ENCODE peak calls at places on chromosome 3, in four cellular contexts. L, B, T and J are unnamed samples.

GRCh38 chr3:183149915-183150825 is 12.4 kb downstream of the LAMP3 start:
- DNase-seq in L (no peak), B (no peak), T (no peak), J (no peak)

GRCh38 chr3:24352893-24353553 is 141.6 kb downstream of the THRB start:
- DNase-seq in L (no peak), B (no peak), T (no peak), J (no peak)

GRCh38 chr3:43162573-43163084 is 56.8 kb upstream of the POMGNT2 start:
- DNase-seq in L (no peak), B (no peak), T (peak; percentile 76), J (no peak)

GRCh38 chr3:107868449-107868848 is 222.4 kb downstream of the CD47 start:
- DNase-seq in L (no peak), B (no peak), T (no peak), J (no peak)

GRCh38 chr3:36403661-36404060 is 23.4 kb downstream of the STAC start:
- DNase-seq in L (no peak), B (no peak), T (no peak), J (no peak)

GRCh38 chr3:72938471-72939265 is 50.8 kb downstream of the GXYLT2 start:
- DNase-seq in L (peak; percentile 44), B (peak; percentile 46), T (no peak), J (no peak)

GRCh38 chr3:57694146-57694545 is 1.3 kb upstream of the DENND6A start:
- DNase-seq in L (no peak), B (no peak), T (no peak), J (no peak)

GRCh38 chr3:12170207-12170606 is 11.5 kb upstream of the TIMP4 start:
- DNase-seq in L (no peak), B (no peak), T (no peak), J (no peak)

GRCh38 chr3:72176537-72177041 is 391.6 kb upstream of the PROK2 start:
- DNase-seq in L (no peak), B (no peak), T (no peak), J (no peak)

GRCh38 chr3:183449791-183450190 is 21.4 kb upstream of the MCF2L2 start:
- DNase-seq in L (no peak), B (no peak), T (no peak), J (no peak)

GRCh38 chr3:14132689-14133088 is 7.8 kb downstream of the TMEM43 start:
- DNase-seq in L (no peak), B (no peak), T (no peak), J (no peak)

GRCh38 chr3:14130230-14130629 is 5.4 kb downstream of the TMEM43 start:
- DNase-seq in L (no peak), B (no peak), T (no peak), J (no peak)

GRCh38 chr3:14132120-14132519 is 7.3 kb downstream of the TMEM43 start:
- DNase-seq in L (no peak), B (no peak), T (no peak), J (no peak)

GRCh38 chr3:14130707-14131106 is 5.9 kb downstream of the TMEM43 start:
- DNase-seq in L (no peak), B (no peak), T (no peak), J (no peak)

GRCh38 chr3:14131134-14131533 is 6.3 kb downstream of the TMEM43 start:
- DNase-seq in L (no peak), B (no peak), T (no peak), J (no peak)
- H3K36me3 ChIP-seq in L (peaks cover 21% of the 10 kb centered on the region), B (peaks cover 11% of the 10 kb centered on the region), T (peaks cover 63% of the 10 kb centered on the region), J (peaks cover 88% of the 10 kb centered on the region)

DNA sequence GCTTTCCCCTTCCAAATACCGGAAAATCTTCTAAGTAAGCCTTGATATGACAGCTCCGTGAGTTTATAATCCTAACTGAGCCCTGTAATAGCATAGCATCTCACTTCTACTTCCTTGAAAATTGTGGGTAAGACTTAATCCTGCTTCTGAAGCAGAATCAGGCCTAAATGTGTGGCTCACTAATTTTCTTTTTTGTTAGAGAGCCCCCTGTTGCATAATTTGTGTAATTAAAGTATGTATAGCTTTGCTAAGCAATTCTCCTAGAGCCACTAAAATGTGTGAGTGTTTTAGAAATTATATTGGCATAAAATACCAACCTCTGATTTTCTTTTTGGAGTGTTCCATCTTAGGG is 304.4 kb downstream of the FGF12 start:
- DNase-seq in L (no peak), B (no peak), T (no peak), J (no peak)
- TF ChIP-seq CTCF in L (no peak), B (peak; percentile 26), T (no peak), J (peak; percentile 23)

GRCh38 chr3:16506451-16506850 is 7.0 kb downstream of the RFTN1 start:
- DNase-seq in L (no peak), B (no peak), T (no peak), J (no peak)
- H3K4me1 ChIP-seq in L (no peaks in the 10 kb centered on the region), B (no peaks in the 10 kb centered on the region), T (peaks cover 48% of the 10 kb centered on the region), J (peaks cover 57% of the 10 kb centered on the region)

GRCh38 chr3:146598486-146598885 is 6.7 kb downstream of the PLSCR5 start:
- DNase-seq in L (no peak), B (no peak), T (no peak), J (no peak)

GRCh38 chr3:146594843-146595482 is 10.2 kb downstream of the PLSCR5 start:
- DNase-seq in L (no peak), B (no peak), T (no peak), J (no peak)

GRCh38 chr3:146590521-146590920 is 14.6 kb downstream of the PLSCR5 start:
- DNase-seq in L (no peak), B (no peak), T (no peak), J (no peak)

GRCh38 chr3:146589899-146590508 is 15.1 kb downstream of the PLSCR5 start:
- DNase-seq in L (peak; percentile 29), B (peak; percentile 20), T (no peak), J (no peak)

DNA sequence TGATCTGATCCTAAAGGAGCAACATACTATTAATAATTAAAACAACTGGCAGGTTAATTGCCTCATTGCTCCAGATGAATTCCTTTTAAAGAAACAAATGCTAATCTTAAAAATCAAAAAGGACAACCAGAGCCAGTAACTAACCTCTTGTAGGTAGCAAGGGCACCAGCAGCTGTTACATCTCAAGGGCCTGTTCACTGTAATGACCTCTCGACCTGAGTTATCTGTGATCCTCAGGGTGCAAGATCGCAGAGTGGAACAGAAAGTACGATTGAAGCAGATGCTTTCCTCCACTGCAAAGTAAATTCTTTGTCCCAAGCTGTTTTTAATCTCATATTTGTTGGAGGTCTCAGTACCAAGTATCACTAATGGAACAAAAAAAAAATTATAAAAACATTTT is 11.4 kb downstream of the PLSCR5 start:
- DNase-seq in L (no peak), B (no peak), T (no peak), J (no peak)
- H3K36me3 ChIP-seq in L (no peaks in the 10 kb centered on the region), B (no peaks in the 10 kb centered on the region), T (no peaks in the 10 kb centered on the region), J (no peaks in the 10 kb centered on the region)

DNA sequence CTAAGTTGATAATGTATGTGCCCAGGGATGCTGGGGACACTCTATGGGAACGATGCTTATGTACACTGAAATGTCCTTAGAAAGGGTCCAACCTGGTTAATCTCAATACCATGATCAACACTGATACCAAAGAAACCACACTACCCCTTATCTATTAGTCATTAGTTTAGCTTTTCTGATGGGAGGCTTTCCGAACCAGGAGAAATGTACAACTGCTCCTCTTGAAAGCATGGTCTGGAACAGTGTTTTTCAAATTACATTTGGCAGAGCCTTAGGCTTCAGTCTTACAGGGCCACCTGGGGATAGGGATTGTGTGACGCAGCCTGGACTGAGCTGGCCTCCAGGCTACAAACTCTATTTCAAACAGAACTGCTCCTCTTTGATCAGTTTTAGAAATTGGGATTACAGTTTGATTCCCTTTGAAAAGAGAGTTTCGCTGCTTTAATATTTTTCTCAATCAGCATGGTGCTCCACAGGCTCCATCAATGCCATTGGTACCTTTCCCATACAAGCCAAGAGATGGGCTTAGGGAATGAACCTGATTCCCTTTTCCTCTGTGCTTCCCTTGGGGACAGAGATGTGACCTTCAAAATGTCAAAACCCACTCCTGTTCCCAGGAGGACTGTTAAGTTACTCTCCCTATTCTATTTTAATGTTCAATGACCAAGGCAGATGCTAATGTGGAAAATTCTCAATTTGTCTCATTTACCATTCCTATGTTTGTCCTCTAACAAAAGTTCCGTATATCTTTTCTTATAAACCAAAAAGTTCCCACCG is 296.0 kb upstream of the ADAMTS9 start:
- DNase-seq in L (no peak), B (no peak), T (no peak), J (no peak)
- TF ChIP-seq CTCF in L (no peak), B (no peak), T (no peak), J (no peak)

DNA sequence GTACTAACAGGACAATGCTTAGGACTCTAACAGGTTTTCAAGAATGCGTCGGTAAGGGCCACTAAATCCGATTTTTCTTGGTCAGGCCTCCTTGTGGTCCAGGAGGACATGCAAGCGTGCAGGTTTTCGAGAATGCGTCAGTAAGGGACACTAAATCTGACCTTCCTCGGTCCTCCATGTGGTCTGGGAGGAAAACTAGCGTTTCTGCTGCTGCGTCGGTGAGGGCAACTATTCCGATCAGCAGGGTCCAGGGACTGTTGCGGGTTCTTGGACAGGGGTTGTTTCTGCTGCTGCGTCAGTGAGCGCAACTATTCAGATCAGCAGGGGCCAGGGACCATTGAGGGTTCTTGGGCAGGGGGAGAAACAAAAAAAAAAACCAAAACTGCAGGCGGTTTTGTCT is 7.8 kb upstream of the UBP1 start:
- DNase-seq in L (no peak), B (no peak), T (no peak), J (no peak)
- H3K4me1 ChIP-seq in L (no peaks in the 10 kb centered on the region), B (no peaks in the 10 kb centered on the region), T (no peaks in the 10 kb centered on the region), J (no peaks in the 10 kb centered on the region)

DNA sequence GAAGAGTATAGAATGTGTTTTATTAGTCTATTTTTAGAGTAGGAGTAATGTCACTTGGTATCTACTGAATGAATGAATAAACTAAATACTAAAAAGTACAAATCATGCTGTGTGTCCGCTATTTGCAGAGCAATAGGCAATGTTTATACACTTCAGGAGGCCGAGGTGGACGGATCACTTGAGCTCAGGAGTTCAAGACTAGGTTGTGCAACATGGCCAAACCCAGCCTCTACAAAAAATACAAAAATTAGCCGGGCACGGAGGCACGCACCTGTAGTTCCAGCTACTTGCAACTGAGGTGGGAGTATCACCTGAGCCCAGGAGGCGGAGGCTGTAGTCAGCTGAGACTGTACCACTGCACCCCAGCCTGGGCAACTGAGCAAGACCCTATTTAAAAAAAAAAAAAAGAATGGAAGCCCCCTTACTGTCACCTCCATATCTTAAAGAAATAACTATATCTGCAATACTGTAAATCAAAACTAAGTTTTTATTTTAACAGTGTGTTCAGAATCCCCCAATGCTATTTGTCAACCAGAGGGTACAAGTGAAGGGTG is 98.4 kb downstream of the DHX30 start:
- DNase-seq in L (no peak), B (no peak), T (no peak), J (peak; percentile 53)
- H3K36me3 ChIP-seq in L (no peaks in the 10 kb centered on the region), B (no peaks in the 10 kb centered on the region), T (no peaks in the 10 kb centered on the region), J (peaks cover 29% of the 10 kb centered on the region)